ENCODE peak calls at places on chromosomes 2 and 18, in ten cellular contexts. One of them, this sample, is unnamed. For H3K4me1, the result is how much of the 10 kb centered on the place peaks cover.

GRCh38 chr2:41720298-41720697 is 327.5 kb upstream of the PKDCC start:
- DNase-seq in ovary: no peak
- DNase-seq in MM.1S: peak
- DNase-seq in tibial artery: no peak
- DNase-seq in stomach: no peak
- DNase-seq in spleen: no peak
- DNase-seq in upper lobe of right lung: no peak
- DNase-seq in OCI-LY7: no peak
- DNase-seq in BE2C: no peak
- DNase-seq in uterus: no peak
- DNase-seq in this sample: no peak

GRCh38 chr18:6781179-6781714 is 51.7 kb downstream of the ARHGAP28 start:
- DNase-seq in upper lobe of right lung: no peak
- DNase-seq in stomach: no peak
- DNase-seq in tibial artery: no peak
- DNase-seq in MM.1S: no peak
- DNase-seq in ovary: peak
- DNase-seq in BE2C: peak
- DNase-seq in OCI-LY7: no peak
- DNase-seq in spleen: no peak
- DNase-seq in uterus: no peak
- DNase-seq in this sample: no peak

GRCh38 chr18:59967878-59968277 is 68.1 kb downstream of the PMAIP1 start:
- DNase-seq in OCI-LY7: no peak
- DNase-seq in tibial artery: no peak
- DNase-seq in spleen: no peak
- DNase-seq in uterus: no peak
- DNase-seq in stomach: no peak
- DNase-seq in upper lobe of right lung: no peak
- DNase-seq in BE2C: no peak
- DNase-seq in MM.1S: no peak
- DNase-seq in ovary: no peak
- DNase-seq in this sample: no peak

GRCh38 chr2:96848264-96848663 is 4.4 kb upstream of the ANKRD23 start:
- DNase-seq in ovary: no peak
- DNase-seq in OCI-LY7: no peak
- DNase-seq in uterus: no peak
- DNase-seq in stomach: no peak
- DNase-seq in BE2C: no peak
- DNase-seq in spleen: no peak
- DNase-seq in upper lobe of right lung: no peak
- DNase-seq in tibial artery: no peak
- DNase-seq in MM.1S: no peak
- DNase-seq in this sample: peak

GRCh38 chr18:10270160-10270571 is 184.3 kb upstream of the APCDD1 start:
- DNase-seq in tibial artery: peak
- DNase-seq in MM.1S: no peak
- DNase-seq in stomach: peak
- DNase-seq in OCI-LY7: no peak
- DNase-seq in upper lobe of right lung: no peak
- DNase-seq in spleen: no peak
- DNase-seq in ovary: peak
- DNase-seq in BE2C: no peak
- DNase-seq in uterus: peak
- DNase-seq in this sample: peak

GRCh38 chr2:75311993-75312392 is 112.7 kb upstream of the TACR1 start:
- DNase-seq in OCI-LY7: peak
- DNase-seq in spleen: peak
- DNase-seq in uterus: no peak
- DNase-seq in upper lobe of right lung: no peak
- DNase-seq in BE2C: peak
- DNase-seq in ovary: no peak
- DNase-seq in tibial artery: no peak
- DNase-seq in MM.1S: peak
- DNase-seq in stomach: no peak
- DNase-seq in this sample: no peak

GRCh38 chr2:81060971-81061370 is 756.4 kb upstream of the LRRTM1 start:
- DNase-seq in spleen: no peak
- DNase-seq in stomach: no peak
- DNase-seq in ovary: no peak
- DNase-seq in upper lobe of right lung: no peak
- DNase-seq in tibial artery: no peak
- DNase-seq in uterus: no peak
- DNase-seq in MM.1S: no peak
- DNase-seq in OCI-LY7: no peak
- DNase-seq in BE2C: no peak
- DNase-seq in this sample: no peak

GRCh38 chr18:63552581-63552980 is 10.4 kb downstream of the SERPINB12 start:
- DNase-seq in OCI-LY7: no peak
- DNase-seq in upper lobe of right lung: no peak
- DNase-seq in spleen: no peak
- DNase-seq in uterus: no peak
- DNase-seq in MM.1S: no peak
- DNase-seq in tibial artery: no peak
- DNase-seq in ovary: no peak
- DNase-seq in stomach: no peak
- DNase-seq in BE2C: no peak
- DNase-seq in this sample: no peak

GRCh38 chr2:179614121-179614520 is 247.3 kb downstream of the ZNF385B start:
- DNase-seq in MM.1S: no peak
- DNase-seq in ovary: no peak
- DNase-seq in BE2C: no peak
- DNase-seq in upper lobe of right lung: no peak
- DNase-seq in OCI-LY7: no peak
- DNase-seq in stomach: no peak
- DNase-seq in tibial artery: no peak
- DNase-seq in spleen: no peak
- DNase-seq in uterus: no peak
- DNase-seq in this sample: no peak

GRCh38 chr2:75728614-75729419 is 18.1 kb upstream of the GCFC2 start:
- DNase-seq in tibial artery: no peak
- DNase-seq in stomach: no peak
- DNase-seq in ovary: no peak
- DNase-seq in upper lobe of right lung: no peak
- DNase-seq in BE2C: peak
- DNase-seq in MM.1S: peak
- DNase-seq in spleen: no peak
- DNase-seq in OCI-LY7: no peak
- DNase-seq in uterus: no peak
- DNase-seq in this sample: no peak

GRCh38 chr2:225100856-225101294 is 58.6 kb upstream of the DOCK10 start:
- DNase-seq in MM.1S: no peak
- DNase-seq in upper lobe of right lung: no peak
- DNase-seq in OCI-LY7: no peak
- DNase-seq in BE2C: no peak
- DNase-seq in uterus: no peak
- DNase-seq in stomach: no peak
- DNase-seq in ovary: no peak
- DNase-seq in tibial artery: no peak
- DNase-seq in spleen: no peak
- DNase-seq in this sample: no peak

DNA sequence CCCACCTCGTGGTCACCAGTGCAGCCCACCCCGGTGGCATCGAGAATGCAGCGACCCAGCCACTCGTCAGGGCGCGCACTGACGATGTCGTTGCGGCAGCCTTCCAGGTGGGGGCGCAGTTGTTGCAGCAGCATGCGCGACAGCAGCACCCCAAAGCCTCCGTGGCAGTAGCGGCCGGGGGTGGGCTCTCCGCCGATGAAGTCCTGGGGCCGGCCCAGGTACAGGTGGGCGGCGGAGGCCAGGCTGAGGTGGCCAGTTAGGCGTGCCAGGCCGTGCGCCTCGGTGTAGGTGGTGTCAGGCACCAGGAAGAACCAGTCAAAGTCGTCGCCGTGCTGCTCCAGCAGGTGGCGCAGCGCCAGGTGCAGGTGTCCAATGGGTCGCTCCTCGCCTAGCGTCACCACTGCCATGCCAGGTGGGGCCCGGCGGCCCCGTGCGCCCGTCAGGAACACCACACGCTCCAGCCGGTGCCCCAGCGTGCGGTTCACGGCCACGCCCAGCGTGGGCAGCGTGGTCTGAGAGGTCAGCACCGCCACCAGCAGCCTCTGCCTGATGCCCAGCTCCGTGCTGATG is 1.9 kb downstream of the CHPF start:
- DNase-seq in stomach: peak
- DNase-seq in uterus: peak
- DNase-seq in OCI-LY7: peak
- DNase-seq in BE2C: peak
- DNase-seq in ovary: peak
- DNase-seq in spleen: peak
- DNase-seq in upper lobe of right lung: peak
- DNase-seq in tibial artery: peak
- DNase-seq in MM.1S: peak
- DNase-seq in this sample: peak
- H3K4me3 ChIP-seq in stomach: peak
- H3K4me3 ChIP-seq in uterus: no peak
- H3K4me3 ChIP-seq in OCI-LY7: peak
- H3K4me3 ChIP-seq in BE2C: peak
- H3K4me3 ChIP-seq in ovary: no peak
- H3K4me3 ChIP-seq in spleen: peak
- H3K4me3 ChIP-seq in upper lobe of right lung: peak
- H3K4me3 ChIP-seq in tibial artery: peak
- H3K4me3 ChIP-seq in MM.1S: peak
- H3K4me3 ChIP-seq in this sample: no peak

GRCh38 chr2:217179854-217180253 is 320.0 kb upstream of the TNP1 start:
- DNase-seq in upper lobe of right lung: no peak
- DNase-seq in tibial artery: no peak
- DNase-seq in BE2C: no peak
- DNase-seq in ovary: no peak
- DNase-seq in stomach: no peak
- DNase-seq in uterus: peak
- DNase-seq in MM.1S: no peak
- DNase-seq in OCI-LY7: no peak
- DNase-seq in spleen: no peak
- DNase-seq in this sample: peak
- TF ChIP-seq CTCF in upper lobe of right lung: no peak
- TF ChIP-seq CTCF in tibial artery: no peak
- TF ChIP-seq CTCF in BE2C: no peak
- TF ChIP-seq CTCF in ovary: no peak
- TF ChIP-seq CTCF in stomach: no peak
- TF ChIP-seq CTCF in uterus: no peak
- TF ChIP-seq CTCF in MM.1S: no peak
- TF ChIP-seq CTCF in OCI-LY7: no peak
- TF ChIP-seq CTCF in spleen: no peak
- TF ChIP-seq CTCF in this sample: no peak

GRCh38 chr2:227411320-227411989 is 23.7 kb upstream of the SCYGR1 start:
- DNase-seq in spleen: no peak
- DNase-seq in BE2C: no peak
- DNase-seq in ovary: no peak
- DNase-seq in tibial artery: no peak
- DNase-seq in uterus: no peak
- DNase-seq in upper lobe of right lung: no peak
- DNase-seq in MM.1S: peak
- DNase-seq in OCI-LY7: no peak
- DNase-seq in stomach: no peak
- DNase-seq in this sample: no peak

GRCh38 chr2:227411990-227412350 is 24.2 kb upstream of the SCYGR1 start:
- DNase-seq in stomach: no peak
- DNase-seq in MM.1S: no peak
- DNase-seq in spleen: no peak
- DNase-seq in BE2C: no peak
- DNase-seq in OCI-LY7: no peak
- DNase-seq in upper lobe of right lung: no peak
- DNase-seq in ovary: no peak
- DNase-seq in uterus: no peak
- DNase-seq in tibial artery: no peak
- DNase-seq in this sample: no peak

GRCh38 chr2:227412877-227413276 is 25.1 kb upstream of the SCYGR1 start:
- DNase-seq in MM.1S: no peak
- DNase-seq in BE2C: no peak
- DNase-seq in ovary: no peak
- DNase-seq in spleen: no peak
- DNase-seq in upper lobe of right lung: no peak
- DNase-seq in OCI-LY7: no peak
- DNase-seq in tibial artery: no peak
- DNase-seq in uterus: no peak
- DNase-seq in stomach: no peak
- DNase-seq in this sample: no peak

GRCh38 chr2:227414846-227415245 is 27.1 kb upstream of the SCYGR1 start:
- DNase-seq in OCI-LY7: no peak
- DNase-seq in ovary: no peak
- DNase-seq in stomach: no peak
- DNase-seq in BE2C: no peak
- DNase-seq in spleen: no peak
- DNase-seq in MM.1S: no peak
- DNase-seq in upper lobe of right lung: no peak
- DNase-seq in tibial artery: no peak
- DNase-seq in uterus: no peak
- DNase-seq in this sample: no peak

DNA sequence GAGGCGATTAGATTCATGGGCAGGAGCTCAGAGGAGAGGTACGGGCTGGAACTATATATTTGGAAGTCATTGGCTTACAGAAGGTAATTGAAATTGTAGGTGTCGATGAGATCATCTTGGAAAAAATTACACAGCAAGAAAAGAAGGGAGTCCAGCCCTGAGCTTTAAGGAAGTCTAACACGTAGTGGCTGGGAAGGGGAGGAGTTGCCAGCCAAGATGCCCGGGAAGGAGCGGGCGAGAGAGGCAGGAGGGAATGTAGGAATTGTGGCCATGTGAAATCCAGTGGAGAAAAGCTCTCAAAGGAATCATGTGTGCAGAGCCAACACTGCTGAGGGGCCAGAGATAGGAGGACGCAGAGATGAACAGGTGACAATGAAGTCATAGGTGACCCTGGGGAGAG is 25.6 kb upstream of the SCYGR1 start:
- DNase-seq in stomach: no peak
- DNase-seq in BE2C: no peak
- DNase-seq in MM.1S: no peak
- DNase-seq in ovary: no peak
- DNase-seq in upper lobe of right lung: no peak
- DNase-seq in uterus: no peak
- DNase-seq in spleen: no peak
- DNase-seq in OCI-LY7: no peak
- DNase-seq in tibial artery: no peak
- DNase-seq in this sample: no peak
- H3K4me1 ChIP-seq in stomach: under half
- H3K4me1 ChIP-seq in BE2C: under half
- H3K4me1 ChIP-seq in MM.1S: under half
- H3K4me1 ChIP-seq in ovary: under half
- H3K4me1 ChIP-seq in upper lobe of right lung: under half
- H3K4me1 ChIP-seq in uterus: under half
- H3K4me1 ChIP-seq in spleen: half or more
- H3K4me1 ChIP-seq in OCI-LY7: under half
- H3K4me1 ChIP-seq in tibial artery: under half
- H3K4me1 ChIP-seq in this sample: under half

DNA sequence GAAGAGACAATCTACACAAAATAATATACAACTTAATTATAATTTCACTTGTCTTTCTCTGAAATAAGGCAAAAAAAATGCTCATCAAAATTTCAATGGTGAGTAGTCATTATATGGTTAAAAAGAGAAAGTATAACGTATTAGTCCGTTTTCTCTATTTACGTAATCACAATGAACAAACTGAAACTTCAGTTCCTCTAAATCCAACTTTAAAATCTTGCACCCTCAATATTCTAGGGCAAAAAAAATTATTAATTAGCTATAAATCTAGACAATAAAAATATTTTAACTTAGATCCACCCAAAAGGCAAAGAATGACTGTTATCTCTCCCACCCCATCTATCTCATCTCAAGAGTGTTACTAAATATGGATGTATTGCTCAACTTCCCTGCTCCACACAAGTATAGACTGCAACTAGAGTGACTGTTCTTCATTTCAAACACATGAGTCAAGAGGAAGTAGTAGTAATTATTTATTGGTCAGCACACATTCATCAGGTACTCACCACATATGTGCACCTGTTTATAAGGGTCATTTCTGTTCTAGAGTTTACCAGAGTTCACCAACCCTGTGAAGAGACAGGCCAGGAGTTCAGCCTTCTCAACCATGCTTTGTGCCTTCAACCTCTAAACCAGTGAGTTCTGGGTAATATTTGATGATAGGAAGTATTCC is 36.4 kb downstream of the STK39 start:
- DNase-seq in OCI-LY7: no peak
- DNase-seq in BE2C: no peak
- DNase-seq in tibial artery: no peak
- DNase-seq in MM.1S: no peak
- DNase-seq in ovary: no peak
- DNase-seq in upper lobe of right lung: no peak
- DNase-seq in stomach: no peak
- DNase-seq in spleen: no peak
- DNase-seq in uterus: no peak
- DNase-seq in this sample: no peak
- H3K4me3 ChIP-seq in OCI-LY7: no peak
- H3K4me3 ChIP-seq in BE2C: no peak
- H3K4me3 ChIP-seq in tibial artery: peak
- H3K4me3 ChIP-seq in MM.1S: no peak
- H3K4me3 ChIP-seq in ovary: no peak
- H3K4me3 ChIP-seq in upper lobe of right lung: peak
- H3K4me3 ChIP-seq in stomach: no peak
- H3K4me3 ChIP-seq in spleen: no peak
- H3K4me3 ChIP-seq in uterus: no peak
- H3K4me3 ChIP-seq in this sample: no peak